ENCODE peak calls at places on chromosomes 5 and 9, in five cellular contexts. G is PC-9, P is uterus, O is breast epithelium, W is heart right ventricle. T is an unnamed sample. For H3K36me3, the result is how much of the 10 kb centered on the place peaks cover.

GRCh38 chr5:122165574-122166021 is 36.3 kb downstream of the ZNF474 start:
- DNase-seq in G (no peak), P (no peak), O (no peak), W (no peak), T (no peak)

GRCh38 chr9:21994526-21994995 is at the start of gene CDKN2B-AS1:
- DNase-seq in G (peak), P (peak), O (no peak), W (no peak), T (peak)

GRCh38 chr5:142095651-142096330 is 12.8 kb upstream of the NDFIP1 start:
- DNase-seq in G (peak), P (no peak), O (no peak), W (peak), T (no peak)

GRCh38 chr5:80055491-80056170 is 20.5 kb downstream of the THBS4 start:
- DNase-seq in G (peak), P (no peak), O (no peak), W (no peak), T (no peak)

GRCh38 chr5:136216230-136216629 is 23.3 kb upstream of the SMIM32 start:
- DNase-seq in G (no peak), P (no peak), O (no peak), W (no peak), T (no peak)

GRCh38 chr9:134396825-134397224 is 70.6 kb downstream of the RXRA start:
- DNase-seq in G (no peak), P (no peak), O (no peak), W (no peak), T (no peak)

GRCh38 chr5:67799732-67800234 is 415.8 kb upstream of the PIK3R1 start:
- DNase-seq in G (no peak), P (peak), O (no peak), W (peak), T (peak)

GRCh38 chr5:159567461-159567860 is 237.2 kb upstream of the IL12B start:
- DNase-seq in G (no peak), P (no peak), O (no peak), W (no peak), T (no peak)

GRCh38 chr9:94862242-94862610 is 135.7 kb downstream of the AOPEP start:
- DNase-seq in G (no peak), P (no peak), O (no peak), W (no peak), T (no peak)

GRCh38 chr5:58262226-58262625 is 197.7 kb downstream of the PLK2 start:
- DNase-seq in G (no peak), P (no peak), O (no peak), W (no peak), T (no peak)

GRCh38 chr5:58266402-58266801 is 193.5 kb downstream of the PLK2 start:
- DNase-seq in G (no peak), P (no peak), O (no peak), W (no peak), T (no peak)

GRCh38 chr5:58263291-58263690 is 196.6 kb downstream of the PLK2 start:
- DNase-seq in G (no peak), P (no peak), O (no peak), W (no peak), T (no peak)

GRCh38 chr5:58265531-58265930 is 194.4 kb downstream of the PLK2 start:
- DNase-seq in G (no peak), P (no peak), O (no peak), W (no peak), T (no peak)

DNA sequence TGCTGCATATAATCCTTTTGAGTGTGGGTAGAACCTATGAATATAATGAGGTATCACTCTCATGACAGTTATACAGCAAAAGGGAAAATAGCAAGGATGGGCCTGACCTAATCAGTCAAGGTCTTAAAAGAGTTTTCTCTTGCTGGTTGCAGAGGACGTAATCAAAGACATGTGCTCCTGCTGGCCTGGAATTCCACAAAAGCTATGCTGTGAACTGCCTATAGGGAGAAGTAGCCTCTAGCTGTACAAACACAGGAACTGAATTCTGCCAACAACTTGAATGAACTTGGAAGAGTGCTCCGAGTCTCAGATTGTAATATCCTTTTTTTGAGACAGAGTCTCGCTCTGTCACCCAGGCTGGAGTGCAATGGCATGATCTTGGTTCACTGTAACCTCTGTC is 195.6 kb downstream of the PLK2 start:
- DNase-seq in G (no peak), P (no peak), O (no peak), W (no peak), T (no peak)
- H3K27ac ChIP-seq in G (no peak), P (no peak), O (no peak), W (no peak), T (no peak)

DNA sequence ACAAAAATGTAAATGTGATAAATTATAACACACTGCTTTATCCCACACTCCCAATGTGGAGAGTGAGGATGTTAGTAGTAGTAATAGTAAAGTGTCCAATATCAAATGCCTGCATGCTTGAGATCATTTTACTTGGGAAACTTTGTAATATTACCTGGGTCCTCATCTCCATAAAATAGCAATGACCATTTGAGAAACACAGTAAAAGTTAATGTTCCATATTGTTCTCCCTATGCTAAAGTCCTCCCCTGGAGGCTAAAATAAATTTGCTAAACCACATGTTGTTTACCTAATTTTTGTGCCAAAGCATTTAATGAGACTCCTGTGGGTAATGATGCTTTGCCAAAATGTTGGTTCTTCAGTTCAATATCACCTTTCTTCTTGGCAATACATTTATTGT is 291.2 kb downstream of the CDH10 start:
- DNase-seq in G (no peak), P (no peak), O (no peak), W (no peak), T (no peak)
- H3K4me3 ChIP-seq in G (no peak), P (no peak), O (no peak), W (no peak), T (no peak)

DNA sequence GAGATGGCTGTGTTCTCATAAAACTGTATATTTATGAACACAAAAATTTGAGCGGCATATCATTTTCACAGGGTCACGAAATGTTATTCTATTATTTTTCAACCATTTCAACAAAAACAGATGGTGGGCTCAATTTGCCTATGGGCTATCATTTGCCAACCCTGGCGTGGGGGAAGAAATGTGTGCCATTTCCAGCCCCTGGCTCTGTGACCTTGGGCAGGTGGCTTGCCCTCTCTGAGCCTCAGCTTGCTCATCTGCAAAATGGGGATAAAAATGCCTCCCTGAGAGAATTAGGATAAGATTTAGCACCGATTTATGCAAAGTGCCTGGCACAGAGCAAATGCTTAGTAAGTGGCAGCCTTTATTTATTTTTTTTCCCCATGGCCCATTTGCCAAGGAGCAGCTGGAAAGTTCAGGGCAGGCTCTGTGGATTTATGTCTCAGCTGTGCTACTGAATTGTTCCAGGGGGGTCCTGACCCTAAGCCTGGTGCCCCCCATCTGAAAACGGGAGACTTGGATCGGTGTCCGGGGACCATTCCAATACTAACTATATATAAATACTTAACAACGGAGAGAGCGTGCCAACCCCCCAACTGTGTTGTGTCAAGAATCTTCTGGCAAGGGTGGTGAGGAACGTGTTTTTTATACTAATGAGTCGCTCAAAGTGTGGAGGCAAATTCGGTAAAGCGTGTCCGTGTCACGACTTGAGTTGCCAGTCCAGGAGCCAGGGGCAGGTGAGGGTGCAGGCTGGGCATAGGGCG is 34.5 kb downstream of the HRH2 start:
- DNase-seq in G (no peak), P (no peak), O (no peak), W (no peak), T (no peak)
- H3K36me3 ChIP-seq in G (under half), P (under half), O (under half), W (under half), T (under half)

DNA sequence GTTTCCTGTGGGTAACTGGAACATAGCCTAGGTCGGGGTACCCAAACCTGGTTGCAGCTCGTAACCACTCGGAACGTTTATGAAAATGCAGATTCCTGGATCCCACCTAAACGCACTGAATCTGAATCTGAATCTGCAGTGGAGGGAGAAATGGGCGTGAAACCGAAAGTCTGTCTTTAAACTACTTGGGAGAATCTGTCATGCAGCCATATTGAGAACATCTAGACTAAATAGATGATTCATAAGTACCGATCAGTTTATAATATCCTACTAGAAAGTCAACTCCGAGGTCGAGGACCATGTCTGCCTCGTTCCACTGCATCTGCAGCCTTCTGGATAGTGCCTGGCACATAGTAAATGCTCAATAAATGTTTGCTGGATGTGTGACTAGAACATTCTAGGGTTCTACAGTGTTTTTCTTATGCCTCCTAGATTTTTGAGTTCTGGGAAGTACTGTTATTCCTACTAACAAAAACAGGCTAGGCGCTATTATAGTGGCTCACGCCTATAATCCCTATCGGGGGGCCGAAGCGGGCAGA is 622 bp downstream of the COQ4 start:
- DNase-seq in G (no peak), P (no peak), O (no peak), W (no peak), T (no peak)
- H3K27ac ChIP-seq in G (peak), P (peak), O (peak), W (peak), T (peak)

GRCh38 chr9:87497604-87498045 is at the start of gene DAPK1:
- DNase-seq in G (peak), P (peak), O (no peak), W (peak), T (peak)

GRCh38 chr9:87500491-87500890 is 2.8 kb downstream of the DAPK1 start:
- DNase-seq in G (no peak), P (no peak), O (no peak), W (no peak), T (no peak)

GRCh38 chr9:87498046-87498815 is 564 bp downstream of the DAPK1 start:
- DNase-seq in G (peak), P (peak), O (no peak), W (no peak), T (peak)

GRCh38 chr9:87499455-87500015 is 1.9 kb downstream of the DAPK1 start:
- DNase-seq in G (no peak), P (no peak), O (no peak), W (no peak), T (no peak)

DNA sequence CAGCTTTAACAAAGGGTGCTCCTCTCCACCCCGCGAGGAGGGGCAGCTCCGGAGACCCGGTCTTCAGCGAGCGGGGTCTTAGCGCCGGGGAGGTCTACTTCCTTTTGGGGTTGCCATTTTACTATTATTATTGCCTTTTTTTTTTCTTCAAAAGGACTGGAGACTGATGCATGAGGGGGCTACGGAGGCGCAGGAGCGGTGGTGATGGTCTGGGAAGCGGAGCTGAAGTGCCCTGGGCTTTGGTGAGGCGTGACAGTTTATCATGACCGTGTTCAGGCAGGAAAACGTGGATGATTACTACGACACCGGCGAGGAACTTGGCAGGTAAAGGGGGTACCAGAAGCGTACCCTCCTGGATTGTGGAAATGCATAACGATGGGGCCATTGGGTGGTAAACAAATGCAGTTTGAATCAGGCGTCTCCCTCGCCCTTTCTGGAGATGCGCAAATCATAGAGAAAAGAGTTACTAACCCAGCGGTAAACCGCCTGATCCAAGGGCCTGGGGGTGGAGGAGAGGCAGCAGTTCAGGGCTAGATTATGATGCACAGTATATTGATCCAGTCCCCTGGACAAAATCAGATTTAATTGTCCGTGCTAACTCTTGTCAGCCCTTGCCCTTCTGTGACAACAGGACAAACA is 1.3 kb downstream of the DAPK1 start:
- DNase-seq in G (no peak), P (no peak), O (no peak), W (no peak), T (no peak)
- H3K4me3 ChIP-seq in G (peak), P (peak), O (peak), W (peak), T (peak)

DNA sequence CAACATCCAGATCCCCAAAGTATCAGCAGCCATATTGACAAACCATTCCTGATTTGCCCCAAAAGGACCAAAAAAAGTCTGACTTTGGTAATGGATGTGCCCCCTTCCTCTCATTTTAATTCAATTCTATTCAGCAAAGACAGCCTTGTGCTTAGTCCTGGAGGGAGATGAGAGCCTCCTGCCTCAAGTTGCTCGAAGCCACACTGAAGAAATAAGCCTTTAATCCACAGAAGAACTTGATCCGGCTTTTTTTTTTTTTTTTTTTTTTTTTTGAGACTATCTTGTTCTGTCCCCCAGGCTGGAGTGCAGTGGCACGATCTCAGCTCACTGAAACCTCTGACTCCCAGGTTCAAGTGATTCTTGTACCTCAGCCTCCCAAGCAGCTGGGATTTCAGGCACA is 8.4 kb upstream of the PAX5 start:
- DNase-seq in G (no peak), P (no peak), O (no peak), W (no peak), T (no peak)
- H3K36me3 ChIP-seq in G (under half), P (under half), O (under half), W (under half), T (under half)

GRCh38 chr5:133962801-133963476 is 5.5 kb downstream of the C5orf15 start:
- DNase-seq in G (no peak), P (no peak), O (no peak), W (no peak), T (no peak)
- H3K27ac ChIP-seq in G (peak), P (no peak), O (no peak), W (peak), T (no peak)

GRCh38 chr5:157347301-157348048 is 81.6 kb downstream of the CYFIP2 start:
- DNase-seq in G (peak), P (no peak), O (no peak), W (no peak), T (no peak)

GRCh38 chr5:157342822-157343402 is 77.0 kb downstream of the CYFIP2 start:
- DNase-seq in G (peak), P (no peak), O (no peak), W (no peak), T (peak)

GRCh38 chr5:157345485-157345884 is 79.6 kb downstream of the CYFIP2 start:
- DNase-seq in G (no peak), P (no peak), O (no peak), W (no peak), T (no peak)

GRCh38 chr5:157343842-157344790 is 78.2 kb downstream of the CYFIP2 start:
- DNase-seq in G (no peak), P (no peak), O (no peak), W (no peak), T (no peak)

DNA sequence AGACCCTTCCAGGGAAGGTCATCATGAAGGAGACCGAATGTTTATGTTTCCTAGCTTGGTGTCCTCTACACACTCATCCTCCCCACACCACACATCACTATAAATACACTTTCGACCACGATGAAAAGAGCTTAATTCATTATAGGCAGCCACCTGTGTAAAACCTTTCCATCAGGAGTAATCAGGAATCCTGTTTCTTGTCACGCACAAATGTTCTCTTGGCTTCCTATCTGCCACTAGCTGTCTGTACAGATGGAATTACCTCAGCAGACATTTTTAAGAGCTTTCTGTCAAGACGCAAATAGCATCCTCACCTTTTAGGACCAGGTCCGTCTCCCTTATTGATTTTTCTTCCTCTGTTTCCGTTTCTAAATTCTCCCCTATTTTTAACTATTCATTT is 79.1 kb downstream of the CYFIP2 start:
- DNase-seq in G (no peak), P (no peak), O (no peak), W (no peak), T (no peak)
- H3K4me3 ChIP-seq in G (no peak), P (no peak), O (no peak), W (no peak), T (no peak)

T was measured in psoas muscle.